ENCODE peak calls at places on chromosome 1, in six cellular contexts. One of them, this sample, is unnamed.

GRCh38 chr1:201457508-201457960 is 11.5 kb downstream of the PHLDA3 start:
- DNase-seq in nucleus accumbens: no peak
- DNase-seq in NK-92 treated with Interleukin-12 subunit alpha and Interleukin-12 subunit beta, amount 100 ng/mL, for 24 hours: no peak
- DNase-seq in Right ventricle myocardium superior: no peak
- DNase-seq in stimulated activated CD4-positive, alpha-beta T cell treated with anti-CD3 and anti-CD28 coated beads, TNF-alpha, amount 100 ng/mL, for 24 hours: no peak
- DNase-seq in CD8-positive, alpha-beta memory T cell: no peak
- DNase-seq in this sample: no peak

GRCh38 chr1:246214708-246215504 is 292.2 kb downstream of the SMYD3 start:
- DNase-seq in NK-92 treated with Interleukin-12 subunit alpha and Interleukin-12 subunit beta, amount 100 ng/mL, for 24 hours: no peak
- DNase-seq in stimulated activated CD4-positive, alpha-beta T cell treated with anti-CD3 and anti-CD28 coated beads, TNF-alpha, amount 100 ng/mL, for 24 hours: no peak
- DNase-seq in Right ventricle myocardium superior: no peak
- DNase-seq in nucleus accumbens: no peak
- DNase-seq in CD8-positive, alpha-beta memory T cell: no peak
- DNase-seq in this sample: peak

GRCh38 chr1:27102707-27103468 is 52.0 kb downstream of the SLC9A1 start:
- DNase-seq in nucleus accumbens: peak
- DNase-seq in stimulated activated CD4-positive, alpha-beta T cell treated with anti-CD3 and anti-CD28 coated beads, TNF-alpha, amount 100 ng/mL, for 24 hours: peak
- DNase-seq in Right ventricle myocardium superior: peak
- DNase-seq in NK-92 treated with Interleukin-12 subunit alpha and Interleukin-12 subunit beta, amount 100 ng/mL, for 24 hours: peak
- DNase-seq in CD8-positive, alpha-beta memory T cell: peak
- DNase-seq in this sample: peak

GRCh38 chr1:30779294-30780071 is 21.9 kb upstream of the LAPTM5 start:
- DNase-seq in CD8-positive, alpha-beta memory T cell: peak
- DNase-seq in NK-92 treated with Interleukin-12 subunit alpha and Interleukin-12 subunit beta, amount 100 ng/mL, for 24 hours: peak
- DNase-seq in nucleus accumbens: peak
- DNase-seq in Right ventricle myocardium superior: peak
- DNase-seq in stimulated activated CD4-positive, alpha-beta T cell treated with anti-CD3 and anti-CD28 coated beads, TNF-alpha, amount 100 ng/mL, for 24 hours: peak
- DNase-seq in this sample: peak

GRCh38 chr1:66521736-66522365 is 12.1 kb upstream of the SGIP1 start:
- DNase-seq in Right ventricle myocardium superior: no peak
- DNase-seq in NK-92 treated with Interleukin-12 subunit alpha and Interleukin-12 subunit beta, amount 100 ng/mL, for 24 hours: no peak
- DNase-seq in nucleus accumbens: no peak
- DNase-seq in stimulated activated CD4-positive, alpha-beta T cell treated with anti-CD3 and anti-CD28 coated beads, TNF-alpha, amount 100 ng/mL, for 24 hours: no peak
- DNase-seq in CD8-positive, alpha-beta memory T cell: no peak
- DNase-seq in this sample: peak

GRCh38 chr1:118396824-118397530 is 211.9 kb upstream of the SPAG17 start:
- DNase-seq in nucleus accumbens: no peak
- DNase-seq in stimulated activated CD4-positive, alpha-beta T cell treated with anti-CD3 and anti-CD28 coated beads, TNF-alpha, amount 100 ng/mL, for 24 hours: no peak
- DNase-seq in Right ventricle myocardium superior: no peak
- DNase-seq in NK-92 treated with Interleukin-12 subunit alpha and Interleukin-12 subunit beta, amount 100 ng/mL, for 24 hours: no peak
- DNase-seq in CD8-positive, alpha-beta memory T cell: no peak
- DNase-seq in this sample: no peak

GRCh38 chr1:94539496-94539895 is 2.1 kb downstream of the F3 start:
- DNase-seq in NK-92 treated with Interleukin-12 subunit alpha and Interleukin-12 subunit beta, amount 100 ng/mL, for 24 hours: no peak
- DNase-seq in nucleus accumbens: no peak
- DNase-seq in stimulated activated CD4-positive, alpha-beta T cell treated with anti-CD3 and anti-CD28 coated beads, TNF-alpha, amount 100 ng/mL, for 24 hours: no peak
- DNase-seq in CD8-positive, alpha-beta memory T cell: no peak
- DNase-seq in Right ventricle myocardium superior: peak
- DNase-seq in this sample: no peak

GRCh38 chr1:156368889-156369684 is at the start of gene RHBG:
- DNase-seq in stimulated activated CD4-positive, alpha-beta T cell treated with anti-CD3 and anti-CD28 coated beads, TNF-alpha, amount 100 ng/mL, for 24 hours: peak
- DNase-seq in nucleus accumbens: no peak
- DNase-seq in Right ventricle myocardium superior: peak
- DNase-seq in CD8-positive, alpha-beta memory T cell: no peak
- DNase-seq in NK-92 treated with Interleukin-12 subunit alpha and Interleukin-12 subunit beta, amount 100 ng/mL, for 24 hours: no peak
- DNase-seq in this sample: peak

GRCh38 chr1:185973645-185974044 is 239.5 kb downstream of the HMCN1 start:
- DNase-seq in nucleus accumbens: no peak
- DNase-seq in CD8-positive, alpha-beta memory T cell: no peak
- DNase-seq in Right ventricle myocardium superior: no peak
- DNase-seq in stimulated activated CD4-positive, alpha-beta T cell treated with anti-CD3 and anti-CD28 coated beads, TNF-alpha, amount 100 ng/mL, for 24 hours: no peak
- DNase-seq in NK-92 treated with Interleukin-12 subunit alpha and Interleukin-12 subunit beta, amount 100 ng/mL, for 24 hours: no peak
- DNase-seq in this sample: peak

GRCh38 chr1:117673405-117673804 is 67.6 kb downstream of the TENT5C start:
- DNase-seq in CD8-positive, alpha-beta memory T cell: no peak
- DNase-seq in Right ventricle myocardium superior: no peak
- DNase-seq in NK-92 treated with Interleukin-12 subunit alpha and Interleukin-12 subunit beta, amount 100 ng/mL, for 24 hours: no peak
- DNase-seq in nucleus accumbens: no peak
- DNase-seq in stimulated activated CD4-positive, alpha-beta T cell treated with anti-CD3 and anti-CD28 coated beads, TNF-alpha, amount 100 ng/mL, for 24 hours: no peak
- DNase-seq in this sample: no peak